ENCODE peak calls at places on chromosomes 13 and 19, in four cellular contexts. B is GDM1; X is foreskin keratinocyte; L is stimulated activated CD4-positive, alpha-beta T cell treated with anti-CD3 and anti-CD28 coated beads, TNF-alpha, amount 100 ng/mL, for 1 hour. F is an unnamed sample.

GRCh38 chr13:114129649-114130062 is 2.8 kb downstream of the RASA3 start:
- DNase-seq in B (peak), X (no peak), L (no peak), F (no peak)

GRCh38 chr13:21884299-21884878 is 213.5 kb downstream of the FGF9 start:
- DNase-seq in B (no peak), X (no peak), L (no peak), F (no peak)

GRCh38 chr13:112438094-112438493 is 61.9 kb downstream of the SPACA7 start:
- DNase-seq in B (no peak), X (no peak), L (no peak), F (no peak)

GRCh38 chr19:873084-874019 is 13.9 kb downstream of the CFD start:
- DNase-seq in B (no peak), X (no peak), L (peak), F (peak)

GRCh38 chr19:4633140-4633967 is 6.0 kb upstream of the TNFAIP8L1 start:
- DNase-seq in B (peak), X (peak), L (no peak), F (no peak)

GRCh38 chr13:111115051-111115840 is at the start of gene ARHGEF7:
- DNase-seq in B (no peak), X (no peak), L (no peak), F (no peak)

GRCh38 chr13:97892717-97893116 is 60.8 kb upstream of the IPO5 start:
- DNase-seq in B (no peak), X (peak), L (no peak), F (no peak)

GRCh38 chr13:35727881-35728280 is 251.4 kb upstream of the MAB21L1 start:
- DNase-seq in B (no peak), X (peak), L (no peak), F (no peak)

GRCh38 chr13:59745395-59745788 is 418.3 kb downstream of the DIAPH3 start:
- DNase-seq in B (no peak), X (no peak), L (no peak), F (no peak)

GRCh38 chr13:63208811-63209210 is 1793.2 kb upstream of the PCDH20 start:
- DNase-seq in B (no peak), X (no peak), L (no peak), F (no peak)

GRCh38 chr13:107031691-107032090 is 463.8 kb upstream of the ARGLU1 start:
- DNase-seq in B (no peak), X (no peak), L (no peak), F (no peak)

GRCh38 chr19:38191747-38192146 is 32.3 kb downstream of the DPF1 start:
- DNase-seq in B (no peak), X (no peak), L (no peak), F (no peak)

GRCh38 chr19:18840288-18841260 is 8.8 kb downstream of the UPF1 start:
- DNase-seq in B (no peak), X (no peak), L (no peak), F (no peak)

F was measured in stimulated activated CD8-positive, alpha-beta memory T cell treated with anti-CD3 and anti-CD28 coated beads, Interleukin-12 subunit alpha, Interleukin-12 subunit beta, amount 100 ng/mL, for 4 hours.